ENCODE peak calls at places on chromosome 12, in eight cellular contexts. D is T-cell; W is effector memory CD8-positive, alpha-beta T cell; Z is ovary; U is AG04449; K is A172; E is globus pallidus; X is WTC11. S is an unnamed sample.

GRCh38 chr12:101670007-101670671 is 27.3 kb upstream of the CHPT1 start:
- DNase-seq in D (peak), W (peak), U (peak), X (peak), Z (no peak), E (no peak), K (peak), S (peak)

GRCh38 chr12:110733089-110733715 is 9.5 kb downstream of the PPP1CC start:
- DNase-seq in U (no peak), K (no peak), E (no peak), D (no peak), W (no peak), Z (no peak), X (no peak), S (no peak)

GRCh38 chr12:94644141-94644575 is 6.2 kb downstream of the TMCC3 start:
- DNase-seq in K (peak), Z (no peak), W (no peak), U (no peak), D (no peak), E (peak), X (no peak), S (peak)

GRCh38 chr12:97306121-97306520 is 156.5 kb upstream of the RMST start:
- DNase-seq in U (no peak), X (no peak), D (no peak), W (no peak), K (no peak), E (no peak), Z (no peak), S (no peak)

GRCh38 chr12:71731439-71732356 is 23.0 kb upstream of the RAB21 start:
- DNase-seq in K (peak), X (peak), U (peak), E (no peak), W (no peak), Z (no peak), D (no peak), S (no peak)

GRCh38 chr12:107125833-107126232 is 32.5 kb upstream of the CRY1 start:
- DNase-seq in D (no peak), U (no peak), Z (no peak), W (no peak), E (no peak), X (no peak), K (no peak), S (no peak)

GRCh38 chr12:125091401-125091800 is 26.2 kb downstream of the AACS start:
- DNase-seq in U (no peak), D (no peak), X (no peak), E (no peak), K (no peak), Z (no peak), W (no peak), S (no peak)

GRCh38 chr12:20194171-20194570 is 174.2 kb upstream of the PDE3A start:
- DNase-seq in W (no peak), E (no peak), X (peak), K (peak), U (no peak), D (no peak), Z (no peak), S (no peak)

GRCh38 chr12:16063728-16064127 is 152.6 kb downstream of the DERA start:
- DNase-seq in U (no peak), K (no peak), D (no peak), Z (no peak), E (no peak), X (no peak), W (no peak), S (no peak)

GRCh38 chr12:49893753-49894752 is 9.6 kb downstream of the FAIM2 start:
- DNase-seq in Z (no peak), E (no peak), X (no peak), D (no peak), U (no peak), K (peak), W (no peak), S (no peak)

GRCh38 chr12:93176166-93176565 is 201.6 kb upstream of the NUDT4 start:
- DNase-seq in W (no peak), U (no peak), D (no peak), X (no peak), Z (no peak), E (no peak), K (no peak), S (no peak)

GRCh38 chr12:132078190-132078589 is 65.9 kb downstream of the DDX51 start:
- DNase-seq in E (no peak), K (peak), U (peak), D (no peak), W (no peak), Z (no peak), X (no peak), S (no peak)

GRCh38 chr12:91841786-91842185 is 303.9 kb downstream of the BTG1 start:
- DNase-seq in D (no peak), E (no peak), U (no peak), W (no peak), X (no peak), K (no peak), Z (no peak), S (no peak)

GRCh38 chr12:124583854-124584253 is 16.4 kb upstream of the NCOR2 start:
- DNase-seq in X (no peak), U (no peak), D (no peak), W (no peak), K (no peak), E (no peak), Z (no peak), S (no peak)

GRCh38 chr12:57046947-57047890 is 2.7 kb downstream of the MYO1A start:
- DNase-seq in K (no peak), X (no peak), D (no peak), W (peak), E (peak), U (no peak), Z (no peak), S (no peak)

GRCh38 chr12:45355750-45356149 is 139.9 kb downstream of the ANO6 start:
- DNase-seq in E (no peak), Z (no peak), K (peak), X (no peak), U (no peak), W (no peak), D (no peak), S (no peak)

GRCh38 chr12:127257366-127257935 is 1009.5 kb upstream of the TMEM132C start:
- DNase-seq in Z (no peak), K (peak), X (no peak), W (no peak), U (no peak), D (no peak), E (no peak), S (no peak)

GRCh38 chr12:38544357-38545066 is 227.9 kb downstream of the ALG10B start:
- DNase-seq in W (no peak), D (no peak), Z (no peak), K (peak), X (peak), U (no peak), E (no peak), S (no peak)

GRCh38 chr12:27865421-27865820 is 85.4 kb upstream of the MANSC4 start:
- DNase-seq in W (no peak), K (no peak), X (no peak), Z (no peak), D (no peak), E (no peak), U (peak), S (no peak)

GRCh38 chr12:124457287-124458219 is 109.9 kb downstream of the NCOR2 start:
- DNase-seq in E (peak), D (peak), K (peak), Z (peak), U (no peak), W (peak), X (no peak), S (peak)

GRCh38 chr12:52442600-52443061 is 8.5 kb upstream of the KRT75 start:
- DNase-seq in K (peak), W (no peak), E (peak), D (no peak), U (peak), Z (no peak), X (peak), S (no peak)

GRCh38 chr12:124551268-124552144 is 15.9 kb downstream of the NCOR2 start:
- DNase-seq in E (peak), X (peak), Z (peak), K (no peak), W (no peak), D (no peak), U (no peak), S (peak)

GRCh38 chr12:132597333-132598283 is 12.8 kb downstream of the LRCOL1 start:
- DNase-seq in U (no peak), K (peak), Z (peak), D (peak), X (peak), W (no peak), E (no peak), S (no peak)

GRCh38 chr12:83856803-83857202 is 1055.8 kb downstream of the SLC6A15 start:
- DNase-seq in E (no peak), U (no peak), W (no peak), D (no peak), X (no peak), K (no peak), Z (no peak), S (no peak)

GRCh38 chr12:2640709-2641108 is 154.1 kb upstream of the FKBP4 start:
- DNase-seq in W (no peak), U (peak), Z (peak), D (no peak), K (peak), X (peak), E (no peak), S (no peak)

GRCh38 chr12:106195638-106196037 is 52.2 kb downstream of the CKAP4 start:
- DNase-seq in D (no peak), E (peak), U (peak), K (no peak), W (no peak), Z (peak), X (no peak), S (no peak)

GRCh38 chr12:103858953-103859601 is 18.0 kb upstream of the NT5DC3 start:
- DNase-seq in E (no peak), D (no peak), U (peak), K (peak), X (no peak), W (no peak), Z (no peak), S (no peak)

GRCh38 chr12:49552014-49552413 is 13.2 kb downstream of the KCNH3 start:
- DNase-seq in X (no peak), W (no peak), U (no peak), K (no peak), E (no peak), Z (no peak), D (no peak), S (no peak)

GRCh38 chr12:48998497-48999353 is 450 bp downstream of the DDN start:
- DNase-seq in U (no peak), Z (no peak), K (no peak), E (no peak), X (no peak), W (peak), D (no peak), S (no peak)

GRCh38 chr12:87642245-87642644 is 387.0 kb downstream of the C12orf50 start:
- DNase-seq in X (no peak), Z (no peak), E (no peak), W (no peak), U (no peak), D (no peak), K (no peak), S (no peak)

S was measured in KG1.